ENCODE peak calls at places on chromosomes 16 and 17, in four cellular contexts. D is IMR-90, E is endothelial cell of umbilical vein, I is GM12878. C is an unnamed sample.
A peak's percentile ranks its signal among the peaks of the same experiment; 100 is the strongest.

GRCh38 chr16:3012246-3012645 is 477 bp upstream of the CLDN9 start:
- DNase-seq in E (no peak), I (no peak), D (no peak), C (no peak)

GRCh38 chr16:17544785-17545184 is 74.0 kb upstream of the XYLT1 start:
- DNase-seq in D (no peak), I (no peak), E (no peak), C (peak; percentile 52)

GRCh38 chr17:79942011-79942405 is 93.7 kb downstream of the TBC1D16 start:
- DNase-seq in D (no peak), I (no peak), E (no peak), C (peak; percentile 32)

GRCh38 chr16:57663917-57664661 is 4.0 kb upstream of the ADGRG3 start:
- DNase-seq in E (no peak), D (no peak), I (no peak), C (no peak)

GRCh38 chr16:31090540-31090939 is 1.8 kb upstream of the PRSS53 start:
- DNase-seq in D (peak; percentile 65), E (no peak), I (no peak), C (no peak)

GRCh38 chr16:21277927-21278706 is at the start of gene CRYM:
- DNase-seq in E (peak; percentile 36), D (no peak), I (no peak), C (peak; percentile 86)

GRCh38 chr17:38425744-38426143 is 2.5 kb upstream of the ARHGAP23 start:
- DNase-seq in E (peak; percentile 86), D (no peak), I (no peak), C (no peak)

GRCh38 chr17:71801301-71801700 is 319.5 kb upstream of the SOX9 start:
- DNase-seq in I (no peak), D (no peak), E (no peak), C (no peak)

GRCh38 chr17:74601944-74602572 is 10.0 kb upstream of the CD300LD start:
- DNase-seq in D (peak; percentile 15), E (peak; percentile 5), I (no peak), C (peak; percentile 74)

GRCh38 chr16:14057878-14058382 is 13.2 kb upstream of the MRTFB start:
- DNase-seq in E (peak; percentile 96), I (no peak), D (no peak), C (no peak)

GRCh38 chr17:9465216-9465921 is 110.3 kb downstream of the STX8 start:
- DNase-seq in D (peak; percentile 81), I (no peak), E (peak; percentile 86), C (no peak)

GRCh38 chr16:79013004-79013403 is 587.5 kb downstream of the MAF start:
- DNase-seq in D (no peak), I (no peak), E (no peak), C (no peak)

GRCh38 chr16:88347656-88348376 is 34.9 kb upstream of the ZNF469 start:
- DNase-seq in I (no peak), D (no peak), E (no peak), C (no peak)

GRCh38 chr16:27374231-27374793 is 27.7 kb upstream of the IL21R start:
- DNase-seq in I (peak; percentile 80), D (no peak), E (no peak), C (no peak)

GRCh38 chr16:27373312-27373711 is 28.7 kb upstream of the IL21R start:
- DNase-seq in E (no peak), D (no peak), I (no peak), C (no peak)

GRCh38 chr16:27377666-27378485 is 24.1 kb upstream of the IL21R start:
- DNase-seq in E (no peak), D (no peak), I (peak; percentile 72), C (no peak)

GRCh38 chr16:27378871-27379580 is 22.9 kb upstream of the IL21R start:
- DNase-seq in E (no peak), I (no peak), D (peak; percentile 21), C (no peak)

GRCh38 chr16:27374794-27375499 is 27.0 kb upstream of the IL21R start:
- DNase-seq in E (peak; percentile 83), D (peak; percentile 80), I (peak; percentile 90), C (peak; percentile 80)
- TF ChIP-seq FOS in E (no peak), D (no peak), I (peak; percentile 65), C (peak; percentile 66)

GRCh38 chr17:50361561-50362480 is 11.2 kb downstream of the MRPL27 start:
- DNase-seq in E (peak; percentile 61), D (peak; percentile 74), I (no peak), C (peak; percentile 95)
- TF ChIP-seq FOS in E (no peak), D (no peak), I (no peak), C (no peak)

DNA sequence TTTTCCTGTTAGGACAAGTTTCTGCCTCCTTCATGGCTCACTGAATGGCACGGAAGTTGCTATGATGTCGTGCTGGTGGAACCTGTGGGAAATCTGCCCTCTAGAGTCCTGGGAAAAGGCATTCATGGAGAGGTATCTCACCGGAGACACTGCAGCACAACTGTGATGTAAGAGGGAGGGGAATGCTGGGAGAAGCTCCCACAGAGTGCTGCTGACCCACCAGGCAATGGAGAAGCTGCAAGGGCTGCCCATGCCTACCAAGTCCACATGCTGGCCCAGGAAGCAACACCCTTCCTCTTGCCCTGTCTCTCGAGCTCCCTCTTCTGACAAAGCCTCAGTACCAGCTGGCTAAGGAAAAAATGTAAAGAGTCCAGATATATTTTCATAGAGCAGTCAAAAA is 45.2 kb upstream of the SLC5A11 start:
- DNase-seq in D (peak; percentile 65), E (peak; percentile 35), I (no peak), C (no peak)
- TF ChIP-seq FOS in D (no peak), E (no peak), I (no peak), C (no peak)

DNA sequence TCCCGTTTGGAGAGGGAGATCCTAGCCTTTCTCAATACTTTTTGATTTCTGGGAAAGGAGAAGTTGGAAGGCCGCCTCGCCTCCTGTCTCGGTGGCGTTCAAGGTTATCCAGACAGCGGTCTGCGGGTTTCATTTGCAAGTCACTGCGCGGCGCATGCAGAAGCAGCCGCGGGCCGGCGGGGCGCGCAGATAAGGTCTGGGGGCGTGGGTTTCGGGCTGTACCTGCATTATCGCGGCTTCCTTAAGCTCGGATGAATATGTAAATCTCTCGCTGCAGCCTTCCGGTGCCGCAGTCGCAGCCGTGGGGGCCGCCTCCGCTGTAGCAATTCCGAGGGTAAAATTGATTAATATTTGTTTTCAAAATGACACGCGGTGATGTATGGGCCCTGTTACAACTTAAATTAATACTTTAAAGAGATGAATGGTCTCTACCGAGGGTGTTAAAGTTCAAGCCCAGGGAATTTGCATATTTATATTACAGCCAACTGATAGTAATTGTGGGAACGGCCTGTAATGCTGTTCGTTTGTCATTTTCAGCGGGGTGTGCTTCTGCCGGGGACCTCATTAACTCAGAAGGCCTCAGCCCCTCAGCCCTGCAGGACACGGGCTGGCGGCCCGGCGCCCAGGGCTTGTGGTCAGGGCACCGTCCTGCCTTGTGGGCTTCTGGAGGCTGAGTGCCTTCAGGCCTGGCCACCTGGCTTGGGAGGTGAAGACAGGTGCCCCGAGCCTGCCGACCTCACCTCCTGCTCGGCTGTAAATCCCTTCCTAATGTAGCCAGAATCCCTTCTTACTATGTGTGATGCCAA is 99.4 kb downstream of the CYLD start:
- DNase-seq in D (no peak), I (no peak), E (no peak), C (peak; percentile 78)
- TF ChIP-seq FOS in D (no peak), I (no peak), E (no peak), C (no peak)

GRCh38 chr17:82893779-82894178 is 54.0 kb upstream of the ZNF750 start:
- DNase-seq in I (no peak), E (peak; percentile 70), D (peak; percentile 8), C (no peak)
- TF ChIP-seq FOS in I (no peak), E (no peak), D (no peak), C (no peak)

DNA sequence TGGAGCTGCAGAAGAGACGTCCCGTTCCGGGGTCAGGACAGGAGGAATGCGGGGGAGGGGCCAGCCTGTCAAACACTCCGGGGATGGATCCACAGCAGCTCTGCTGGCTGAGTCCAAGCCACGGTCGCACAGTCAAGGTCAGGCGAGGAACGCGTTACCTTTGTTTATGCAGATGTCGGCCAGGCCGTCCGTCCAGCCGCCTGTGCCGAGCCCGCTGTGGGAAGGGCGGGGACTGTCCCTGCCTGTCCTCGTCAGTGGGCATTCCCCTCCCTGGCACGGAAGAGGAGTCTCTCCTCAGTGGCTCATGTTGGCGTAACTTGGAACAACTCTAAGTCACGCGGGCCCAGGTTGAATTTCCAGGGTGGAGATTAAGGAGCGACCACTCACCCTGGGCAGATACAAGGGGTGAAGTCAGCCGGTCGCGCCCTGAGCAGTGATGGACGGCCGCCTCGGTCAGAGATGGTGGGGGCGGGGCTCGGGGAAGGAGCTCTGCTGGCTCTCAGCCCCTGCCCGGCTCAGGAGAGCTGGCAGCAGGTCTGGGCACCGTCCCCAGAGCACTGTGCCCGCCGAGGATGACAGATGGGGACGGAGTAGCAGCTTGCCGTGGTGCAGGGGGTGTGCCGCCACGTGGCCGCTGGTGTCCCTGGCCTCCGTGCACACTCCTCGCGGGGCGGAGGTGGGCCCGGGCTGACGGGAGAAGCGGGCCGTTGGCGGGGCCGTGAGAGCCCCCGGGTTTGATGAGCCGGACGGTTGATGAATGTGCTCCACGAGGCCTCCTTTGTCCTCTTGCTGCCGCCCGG is 7.3 kb downstream of the CACNA1H start:
- DNase-seq in I (no peak), D (no peak), E (no peak), C (peak; percentile 59)
- TF ChIP-seq FOS in I (no peak), D (no peak), E (no peak), C (no peak)

GRCh38 chr16:84788968-84789371 is 30.8 kb upstream of the CRISPLD2 start:
- DNase-seq in I (no peak), D (no peak), E (no peak), C (no peak)

GRCh38 chr16:84789431-84789830 is 30.4 kb upstream of the CRISPLD2 start:
- DNase-seq in E (no peak), D (no peak), I (no peak), C (no peak)

GRCh38 chr16:84791501-84791900 is 28.3 kb upstream of the CRISPLD2 start:
- DNase-seq in E (no peak), D (no peak), I (no peak), C (no peak)

GRCh38 chr16:84791088-84791487 is 28.7 kb upstream of the CRISPLD2 start:
- DNase-seq in D (peak; percentile 28), I (no peak), E (no peak), C (no peak)

GRCh38 chr16:84790291-84790690 is 29.5 kb upstream of the CRISPLD2 start:
- DNase-seq in D (no peak), E (no peak), I (no peak), C (no peak)
- TF ChIP-seq FOS in D (no peak), E (no peak), I (no peak), C (no peak)